ENCODE peak calls at places on chromosomes 5 and 9, in eight cellular contexts. U, X, C, A, L, V, D and M are unnamed samples.

GRCh38 chr9:123039617-123040219 is 6.3 kb downstream of the GPR21 start:
- DNase-seq in C (no peak), L (no peak), D (no peak), A (no peak), V (no peak), U (no peak), X (no peak), M (no peak)

GRCh38 chr5:63089147-63089546 is 510.5 kb downstream of the LRRC70 start:
- DNase-seq in A (no peak), X (no peak), D (no peak), C (no peak), L (no peak), V (no peak), U (no peak), M (no peak)

GRCh38 chr5:145543968-145544367 is 291.2 kb downstream of the PRELID2 start:
- DNase-seq in L (no peak), X (no peak), C (no peak), A (no peak), U (no peak), D (peak), V (no peak), M (no peak)

GRCh38 chr5:141875795-141876627 is 2.2 kb downstream of the PCDH1 start:
- DNase-seq in L (no peak), U (no peak), V (no peak), A (no peak), D (no peak), C (no peak), X (peak), M (no peak)

GRCh38 chr5:45411971-45412612 is 284.1 kb downstream of the HCN1 start:
- DNase-seq in A (peak), V (no peak), U (peak), C (no peak), L (no peak), D (no peak), X (no peak), M (no peak)

GRCh38 chr9:113219972-113220371 is 1.1 kb downstream of the FKBP15 start:
- DNase-seq in V (no peak), U (peak), L (no peak), A (peak), X (peak), C (no peak), D (no peak), M (no peak)

GRCh38 chr9:90432951-90433350 is 209.7 kb downstream of the DIRAS2 start:
- DNase-seq in D (no peak), X (no peak), L (no peak), V (no peak), C (no peak), A (peak), U (no peak), M (no peak)

GRCh38 chr5:132342291-132343180 is 27.0 kb upstream of the SLC22A5 start:
- DNase-seq in V (no peak), D (no peak), X (no peak), U (no peak), A (no peak), C (no peak), L (no peak), M (no peak)

GRCh38 chr5:1809416-1810035 is 8.3 kb downstream of the NDUFS6 start:
- DNase-seq in C (no peak), X (no peak), D (no peak), L (no peak), A (no peak), V (no peak), U (no peak), M (no peak)

GRCh38 chr5:9932770-9933169 is 302.6 kb upstream of the TAS2R1 start:
- DNase-seq in L (no peak), V (no peak), D (peak), U (peak), C (no peak), X (peak), A (peak), M (no peak)

GRCh38 chr5:164115420-164115819 is 610.0 kb downstream of the MAT2B start:
- DNase-seq in A (no peak), U (no peak), C (no peak), D (no peak), L (no peak), X (peak), V (no peak), M (no peak)

GRCh38 chr5:159515909-159516415 is 185.7 kb upstream of the IL12B start:
- DNase-seq in U (peak), D (peak), C (peak), V (no peak), L (peak), X (peak), A (peak), M (peak)

GRCh38 chr9:24413651-24414050 is 132.0 kb downstream of the IZUMO3 start:
- DNase-seq in V (peak), U (peak), L (no peak), D (no peak), C (no peak), A (peak), X (peak), M (no peak)

GRCh38 chr9:87678650-87679355 is 47.1 kb upstream of the CTSL start:
- DNase-seq in A (peak), X (peak), C (peak), V (no peak), L (no peak), D (peak), U (peak), M (peak)

GRCh38 chr9:22238809-22239684 is 207.6 kb upstream of the DMRTA1 start:
- DNase-seq in V (no peak), A (peak), D (peak), L (no peak), U (peak), C (peak), X (peak), M (no peak)

GRCh38 chr5:142486581-142486980 is 161.8 kb upstream of the SPRY4 start:
- DNase-seq in U (no peak), C (no peak), D (no peak), V (no peak), A (peak), X (peak), L (no peak), M (no peak)

GRCh38 chr5:74766348-74766886 is 500 bp downstream of the GFM2 start:
- DNase-seq in V (no peak), U (peak), D (peak), L (no peak), C (peak), X (peak), A (peak), M (no peak)

GRCh38 chr5:64691333-64691732 is 1.0 kb downstream of the SHISAL2B start:
- DNase-seq in D (no peak), U (no peak), L (no peak), V (no peak), C (no peak), A (no peak), X (no peak), M (no peak)

GRCh38 chr5:131536211-131536826 is 98.7 kb downstream of the RAPGEF6 start:
- DNase-seq in L (no peak), X (peak), C (no peak), U (peak), A (peak), D (no peak), V (no peak), M (no peak)

GRCh38 chr9:80157561-80157983 is 585.8 kb downstream of the TLE4 start:
- DNase-seq in D (no peak), V (no peak), U (peak), L (no peak), X (peak), A (peak), C (no peak), M (no peak)

GRCh38 chr5:68379275-68380026 is 163.9 kb downstream of the PIK3R1 start:
- DNase-seq in X (no peak), L (no peak), D (no peak), C (no peak), U (no peak), A (no peak), V (no peak), M (no peak)

GRCh38 chr5:172008689-172009141 is 2.3 kb upstream of the FBXW11 start:
- DNase-seq in L (no peak), D (no peak), X (peak), A (peak), C (no peak), V (no peak), U (peak), M (no peak)

GRCh38 chr9:88555581-88555980 is 20.6 kb downstream of the NXNL2 start:
- DNase-seq in U (no peak), D (no peak), X (no peak), V (no peak), C (no peak), L (no peak), A (no peak), M (no peak)

GRCh38 chr5:33439905-33440481 is 772 bp upstream of the TARS1 start:
- DNase-seq in X (no peak), L (no peak), U (no peak), D (no peak), A (no peak), C (no peak), V (no peak), M (no peak)

DNA sequence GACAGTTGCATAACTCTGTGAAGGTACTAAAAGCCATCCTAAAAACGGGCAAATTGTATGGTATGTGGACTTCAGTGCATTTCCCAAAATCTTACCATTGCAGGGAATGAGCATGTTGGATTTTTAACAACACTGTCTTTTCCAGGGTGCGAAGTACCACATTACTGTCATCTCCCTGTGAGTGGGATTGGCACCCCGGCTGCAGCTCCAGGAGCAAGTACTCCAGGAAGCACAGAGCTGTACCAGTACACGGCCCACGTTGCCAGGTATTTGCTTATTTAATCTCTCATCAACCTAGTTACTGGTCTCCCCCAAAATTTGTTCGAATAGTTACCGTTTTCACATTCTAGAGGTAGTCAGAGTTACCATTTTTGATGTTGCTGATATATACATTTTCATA is 22.6 kb upstream of the TJP2 start:
- DNase-seq in U (no peak), X (no peak), C (no peak), L (no peak), D (no peak), A (no peak), V (no peak), M (peak)
- TF ChIP-seq CTCF in U (no peak), X (no peak), C (no peak), L (no peak), D (no peak), A (no peak), V (no peak), M (no peak)

GRCh38 chr5:150587016-150587415 is 53.4 kb upstream of the SYNPO start:
- DNase-seq in A (no peak), X (no peak), L (no peak), D (no peak), U (no peak), C (no peak), V (no peak), M (no peak)

GRCh38 chr5:150587830-150588494 is 52.5 kb upstream of the SYNPO start:
- DNase-seq in U (no peak), L (no peak), A (peak), X (peak), C (no peak), D (no peak), V (no peak), M (peak)

GRCh38 chr5:150588495-150588890 is 52.0 kb upstream of the SYNPO start:
- DNase-seq in U (no peak), C (no peak), L (no peak), V (no peak), X (no peak), D (no peak), A (no peak), M (no peak)

GRCh38 chr5:150590979-150591411 is 49.5 kb upstream of the SYNPO start:
- DNase-seq in L (no peak), U (no peak), X (no peak), D (no peak), V (no peak), C (no peak), A (no peak), M (peak)

GRCh38 chr5:150589791-150590601 is 50.5 kb upstream of the SYNPO start:
- DNase-seq in C (no peak), X (peak), D (no peak), U (peak), V (no peak), L (no peak), A (peak), M (peak)
- TF ChIP-seq CTCF in C (no peak), X (peak), D (no peak), U (peak), V (peak), L (no peak), A (peak), M (peak)

GRCh38 chr9:74610523-74611061 is 113.5 kb downstream of the RORB start:
- DNase-seq in D (no peak), X (no peak), L (no peak), C (no peak), U (no peak), V (no peak), A (peak), M (no peak)

DNA sequence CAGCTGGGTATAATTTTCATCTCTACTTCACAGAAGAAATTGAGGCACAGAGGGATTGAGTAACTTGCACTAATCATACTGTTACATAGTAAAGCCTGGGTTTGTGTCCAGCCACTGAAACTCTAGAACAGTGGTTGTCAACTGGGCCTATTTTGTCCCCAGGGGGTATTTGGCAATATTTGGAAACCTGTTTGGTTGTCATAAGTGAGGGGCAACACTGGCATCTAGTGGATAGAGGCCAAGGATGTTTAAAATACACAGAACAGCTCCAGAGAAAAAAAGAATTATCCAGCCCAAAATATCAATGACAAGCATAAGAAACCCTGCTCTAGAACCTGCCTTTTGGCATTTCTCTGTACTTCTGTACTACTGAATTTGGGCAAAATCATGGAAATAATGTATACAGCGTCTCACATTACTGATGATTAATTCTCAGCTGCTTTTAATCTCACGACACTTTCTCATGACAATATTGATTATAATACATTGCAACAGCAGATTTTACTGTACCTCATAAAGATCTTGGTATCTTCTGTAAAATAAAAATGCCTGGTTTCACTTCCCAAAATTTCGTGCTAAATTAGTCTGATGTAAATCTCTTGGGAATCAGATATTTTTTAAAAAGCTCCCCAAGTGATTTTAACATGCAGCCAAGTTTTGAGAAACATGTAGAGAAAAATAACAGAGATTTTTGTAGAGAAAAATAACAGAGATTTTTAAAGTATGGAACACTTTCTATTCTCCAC is 112.7 kb downstream of the RORB start:
- DNase-seq in L (no peak), D (no peak), U (no peak), X (no peak), A (peak), V (no peak), C (no peak), M (no peak)
- TF ChIP-seq CTCF in L (no peak), D (no peak), U (no peak), X (no peak), A (no peak), V (no peak), C (no peak), M (no peak)

GRCh38 chr9:21137020-21137419 is 4.6 kb downstream of the IFNW1 start:
- DNase-seq in U (no peak), C (no peak), V (no peak), X (no peak), D (no peak), L (no peak), A (no peak), M (no peak)

GRCh38 chr9:21141427-21141882 is at the start of gene IFNW1:
- DNase-seq in V (no peak), C (no peak), D (no peak), X (no peak), L (no peak), A (no peak), U (no peak), M (no peak)

GRCh38 chr9:21135736-21136135 is 5.9 kb downstream of the IFNW1 start:
- DNase-seq in U (no peak), A (no peak), D (no peak), X (no peak), L (no peak), C (no peak), V (no peak), M (no peak)
- TF ChIP-seq CTCF in U (no peak), A (no peak), D (no peak), X (no peak), L (no peak), C (no peak), V (no peak), M (no peak)